ENCODE peak calls at places on chromosomes 4 and X, in nine cellular contexts. J is mucosa of gallbladder; D is mesothelial cell of epicardium; G is neural progenitor cell; A is heart right ventricle; Z is GM23248; B is K562; T is stimulated activated CD8-positive, alpha-beta memory T cell treated with anti-CD3 and anti-CD28 coated beads, Interleukin-4, amount 100 ng/mL, for 48 hours; L is GM10248. C is an unnamed sample.

GRCh38 chrX:112147206-112147605 is 64.6 kb upstream of the TRPC5 start:
- DNase-seq in J (no peak), T (no peak), D (no peak), G (peak), B (peak), Z (peak), A (no peak), L (no peak), C (no peak)

GRCh38 chrX:17395154-17395553 is 20.2 kb downstream of the NHS start:
- DNase-seq in L (no peak), T (no peak), A (no peak), D (no peak), Z (peak), B (no peak), J (no peak), G (no peak), C (no peak)

GRCh38 chrX:49175435-49175834 is 3.7 kb downstream of the PLP2 start:
- DNase-seq in J (no peak), D (no peak), Z (no peak), L (no peak), G (no peak), A (no peak), B (peak), T (no peak), C (no peak)

GRCh38 chrX:154373340-154374306 is 811 bp downstream of the FLNA start:
- DNase-seq in Z (peak), B (no peak), T (no peak), D (no peak), J (peak), A (peak), L (no peak), G (peak), C (no peak)

GRCh38 chr4:165207016-165207430 is 338 bp upstream of the KLHL2 start:
- DNase-seq in T (no peak), L (peak), B (no peak), Z (peak), D (no peak), J (no peak), G (peak), A (no peak), C (peak)

GRCh38 chrX:19611636-19612376 is 96.5 kb upstream of the MAP3K15 start:
- DNase-seq in T (no peak), A (no peak), J (no peak), Z (no peak), G (no peak), B (no peak), L (no peak), D (no peak), C (no peak)

GRCh38 chrX:12441376-12442128 is 303.3 kb downstream of the FRMPD4 start:
- DNase-seq in G (no peak), J (no peak), D (no peak), L (no peak), B (no peak), T (no peak), Z (peak), A (no peak), C (no peak)

GRCh38 chr4:41709844-41710481 is 38.6 kb downstream of the PHOX2B start:
- DNase-seq in A (no peak), T (no peak), J (no peak), Z (peak), G (no peak), B (no peak), D (no peak), L (no peak), C (no peak)

GRCh38 chr4:102076622-102077021 is 268.7 kb downstream of the SLC39A8 start:
- DNase-seq in T (no peak), D (no peak), B (no peak), Z (peak), J (no peak), G (no peak), A (no peak), L (no peak), C (no peak)

GRCh38 chr4:73868206-73869129 is 725 bp upstream of the CXCL1 start:
- DNase-seq in L (no peak), A (no peak), B (no peak), J (no peak), T (no peak), Z (no peak), D (no peak), G (no peak), C (no peak)

GRCh38 chr4:40055379-40055872 is 1.2 kb upstream of the N4BP2 start:
- DNase-seq in D (no peak), A (no peak), T (peak), L (peak), Z (no peak), G (no peak), J (no peak), B (no peak), C (peak)

GRCh38 chr4:83342476-83342875 is 7.8 kb upstream of the HPSE start:
- DNase-seq in G (no peak), J (no peak), Z (no peak), B (no peak), D (no peak), T (no peak), A (no peak), L (no peak), C (no peak)

GRCh38 chr4:138401330-138401729 is 159.2 kb upstream of the SLC7A11 start:
- DNase-seq in J (no peak), T (no peak), A (peak), G (no peak), D (no peak), L (no peak), Z (no peak), B (no peak), C (no peak)

GRCh38 chr4:99518883-99519282 is 8.1 kb downstream of the C4orf17 start:
- DNase-seq in J (no peak), L (no peak), Z (no peak), B (no peak), D (no peak), T (no peak), G (no peak), A (no peak), C (no peak)

GRCh38 chr4:54076673-54077072 is 12.3 kb upstream of the CHIC2 start:
- DNase-seq in J (no peak), A (no peak), Z (peak), D (no peak), T (no peak), L (no peak), G (no peak), B (no peak), C (no peak)

GRCh38 chr4:81030617-81031388 is at the start of gene BMP3:
- DNase-seq in T (peak), J (no peak), Z (peak), D (no peak), A (no peak), B (no peak), G (peak), L (no peak), C (no peak)

GRCh38 chr4:52253025-52253424 is 201.9 kb downstream of the SPATA18 start:
- DNase-seq in L (no peak), B (no peak), D (no peak), J (no peak), A (no peak), Z (no peak), G (no peak), T (no peak), C (no peak)

GRCh38 chr4:108492816-108493595 is 127.4 kb upstream of the RPL34 start:
- DNase-seq in Z (peak), D (no peak), L (no peak), J (no peak), T (peak), A (no peak), B (no peak), G (peak), C (peak)

GRCh38 chr4:19850909-19851308 is 400.8 kb upstream of the SLIT2 start:
- DNase-seq in L (no peak), Z (peak), B (no peak), A (no peak), D (no peak), J (no peak), T (no peak), G (no peak), C (no peak)

GRCh38 chr4:57639566-57640328 is 529.6 kb upstream of the IGFBP7 start:
- DNase-seq in A (no peak), J (no peak), Z (no peak), G (no peak), T (no peak), L (no peak), B (no peak), D (no peak), C (no peak)

GRCh38 chr4:12118651-12119213 is 690.0 kb upstream of the HS3ST1 start:
- DNase-seq in G (no peak), T (no peak), L (no peak), B (no peak), J (no peak), D (no peak), A (no peak), Z (no peak), C (no peak)

GRCh38 chrX:84046403-84046984 is 141.5 kb downstream of the RPS6KA6 start:
- DNase-seq in B (peak), J (no peak), G (peak), Z (peak), D (no peak), T (no peak), L (peak), A (no peak), C (peak)

GRCh38 chr4:33940281-33940680 is 2304.0 kb downstream of the ARAP2 start:
- DNase-seq in G (no peak), J (no peak), L (no peak), Z (peak), D (no peak), A (no peak), T (no peak), B (no peak), C (no peak)

GRCh38 chr4:48130100-48130499 is 4.0 kb downstream of the TXK start:
- DNase-seq in D (no peak), B (no peak), G (no peak), A (no peak), J (no peak), Z (no peak), L (no peak), T (no peak), C (no peak)

GRCh38 chrX:37871626-37872302 is 24.4 kb upstream of the DYNLT3 start:
- DNase-seq in D (no peak), T (peak), B (peak), A (no peak), G (no peak), Z (peak), L (no peak), J (no peak), C (no peak)

GRCh38 chrX:34585561-34585960 is 71.5 kb downstream of the TMEM47 start:
- DNase-seq in L (no peak), D (no peak), Z (no peak), J (no peak), A (no peak), G (no peak), B (no peak), T (no peak), C (no peak)

GRCh38 chr4:76485450-76485849 is 50.4 kb downstream of the SHROOM3 start:
- DNase-seq in G (peak), B (no peak), Z (no peak), A (no peak), L (no peak), D (no peak), T (no peak), J (peak), C (no peak)

GRCh38 chrX:1487401-1487800 is 34.7 kb upstream of the ASMTL start:
- DNase-seq in L (no peak), D (no peak), Z (no peak), G (no peak), J (no peak), A (no peak), B (no peak), T (peak), C (no peak)

GRCh38 chrX:71128915-71129765 is 10.7 kb downstream of the MED12 start:
- DNase-seq in G (peak), A (peak), T (peak), J (peak), D (peak), L (peak), Z (peak), B (peak), C (peak)

GRCh38 chr4:158182736-158183135 is 9.9 kb upstream of the GASK1B start:
- DNase-seq in T (no peak), B (peak), D (no peak), J (no peak), L (no peak), G (no peak), A (no peak), Z (peak), C (no peak)

GRCh38 chr4:184355111-184355604 is 119.2 kb downstream of the IRF2 start:
- DNase-seq in T (no peak), J (peak), D (no peak), B (peak), L (no peak), Z (peak), G (no peak), A (no peak), C (peak)

GRCh38 chr4:83340692-83341343 is 6.2 kb upstream of the HPSE start:
- DNase-seq in A (no peak), G (no peak), B (no peak), D (no peak), L (no peak), Z (no peak), J (no peak), T (peak), C (peak)

GRCh38 chr4:6991771-6992557 is 51.2 kb upstream of the TADA2B start:
- DNase-seq in G (no peak), T (no peak), J (peak), B (no peak), Z (peak), L (no peak), D (no peak), A (no peak), C (no peak)

GRCh38 chrX:13051167-13051528 is 6.7 kb upstream of the FAM9C start:
- DNase-seq in A (no peak), G (no peak), D (no peak), J (no peak), B (no peak), Z (no peak), L (no peak), T (no peak), C (no peak)

GRCh38 chr4:121990489-121990888 is 38.6 kb upstream of the TRPC3 start:
- DNase-seq in B (peak), J (no peak), T (no peak), A (no peak), G (no peak), L (no peak), D (no peak), Z (no peak), C (no peak)

GRCh38 chr4:5224340-5224739 is 173.1 kb downstream of the STK32B start:
- DNase-seq in Z (no peak), B (no peak), D (no peak), L (no peak), G (no peak), T (no peak), J (no peak), A (no peak), C (no peak)

GRCh38 chr4:26061248-26061986 is 147.4 kb downstream of the SMIM20 start:
- DNase-seq in B (peak), L (peak), Z (peak), D (no peak), A (no peak), J (peak), T (no peak), G (peak), C (no peak)

GRCh38 chr4:76194325-76194724 is 19.3 kb downstream of the SCARB2 start:
- DNase-seq in G (no peak), A (no peak), Z (peak), B (no peak), D (no peak), J (no peak), T (no peak), L (no peak), C (no peak)

C was measured in naive thymus-derived CD8-positive, alpha-beta T cell.